ENCODE peak calls at places on chromosomes 4 and X, in seven cellular contexts. One of them, this sample, is unnamed.

GRCh38 chr4:101256222-101256621 is 91.1 kb downstream of the PPP3CA start:
- DNase-seq in IMR-90: no peak
- DNase-seq in H1: no peak
- DNase-seq in HCT116: no peak
- DNase-seq in HepG2: peak
- DNase-seq in GM12878: no peak
- DNase-seq in K562: no peak
- DNase-seq in this sample: no peak

GRCh38 chr4:187171731-187172339 is 448.2 kb upstream of the FAT1 start:
- DNase-seq in IMR-90: peak
- DNase-seq in H1: no peak
- DNase-seq in HCT116: no peak
- DNase-seq in HepG2: no peak
- DNase-seq in GM12878: no peak
- DNase-seq in K562: no peak
- DNase-seq in this sample: no peak

GRCh38 chr4:149409186-149410056 is 406.2 kb downstream of the IQCM start:
- DNase-seq in IMR-90: peak
- DNase-seq in H1: no peak
- DNase-seq in HCT116: peak
- DNase-seq in HepG2: no peak
- DNase-seq in GM12878: no peak
- DNase-seq in K562: no peak
- DNase-seq in this sample: peak

GRCh38 chrX:48834383-48834709 is 1.1 kb downstream of the PCSK1N start:
- DNase-seq in IMR-90: no peak
- DNase-seq in H1: no peak
- DNase-seq in HCT116: no peak
- DNase-seq in HepG2: no peak
- DNase-seq in GM12878: no peak
- DNase-seq in K562: no peak
- DNase-seq in this sample: peak

GRCh38 chrX:150902434-150903109 is 4.1 kb upstream of the CD99L2 start:
- DNase-seq in IMR-90: no peak
- DNase-seq in H1: peak
- DNase-seq in HCT116: no peak
- DNase-seq in HepG2: no peak
- DNase-seq in GM12878: no peak
- DNase-seq in K562: no peak
- DNase-seq in this sample: no peak

GRCh38 chr4:180923476-180923875 is 1319.7 kb upstream of the TENM3 start:
- DNase-seq in IMR-90: peak
- DNase-seq in H1: no peak
- DNase-seq in HCT116: no peak
- DNase-seq in HepG2: no peak
- DNase-seq in GM12878: no peak
- DNase-seq in K562: no peak
- DNase-seq in this sample: no peak

GRCh38 chrX:23732704-23733103 is 10.4 kb downstream of the ACOT9 start:
- DNase-seq in IMR-90: no peak
- DNase-seq in H1: no peak
- DNase-seq in HCT116: no peak
- DNase-seq in HepG2: no peak
- DNase-seq in GM12878: peak
- DNase-seq in K562: no peak
- DNase-seq in this sample: no peak

GRCh38 chrX:111662314-111662713 is 18.7 kb upstream of the ALG13 start:
- DNase-seq in IMR-90: no peak
- DNase-seq in H1: no peak
- DNase-seq in HCT116: no peak
- DNase-seq in HepG2: no peak
- DNase-seq in GM12878: no peak
- DNase-seq in K562: no peak
- DNase-seq in this sample: no peak

GRCh38 chrX:57677132-57677858 is 2.8 kb downstream of the NLRP2B start:
- DNase-seq in IMR-90: no peak
- DNase-seq in H1: no peak
- DNase-seq in HCT116: no peak
- DNase-seq in HepG2: no peak
- DNase-seq in GM12878: no peak
- DNase-seq in K562: no peak
- DNase-seq in this sample: no peak

GRCh38 chr4:84501197-84501492 is 2.1 kb upstream of the NKX6-1 start:
- DNase-seq in IMR-90: no peak
- DNase-seq in H1: no peak
- DNase-seq in HCT116: no peak
- DNase-seq in HepG2: no peak
- DNase-seq in GM12878: no peak
- DNase-seq in K562: no peak
- DNase-seq in this sample: no peak

GRCh38 chr4:21753084-21753760 is 195.3 kb downstream of the KCNIP4 start:
- DNase-seq in IMR-90: no peak
- DNase-seq in H1: no peak
- DNase-seq in HCT116: no peak
- DNase-seq in HepG2: no peak
- DNase-seq in GM12878: no peak
- DNase-seq in K562: no peak
- DNase-seq in this sample: no peak

GRCh38 chr4:68175562-68176155 is 46.0 kb upstream of the TMPRSS11F start:
- DNase-seq in IMR-90: peak
- DNase-seq in H1: no peak
- DNase-seq in HCT116: peak
- DNase-seq in HepG2: peak
- DNase-seq in GM12878: peak
- DNase-seq in K562: peak
- DNase-seq in this sample: peak

GRCh38 chr4:141900841-141901240 is 264.5 kb downstream of the IL15 start:
- DNase-seq in IMR-90: no peak
- DNase-seq in H1: no peak
- DNase-seq in HCT116: no peak
- DNase-seq in HepG2: no peak
- DNase-seq in GM12878: no peak
- DNase-seq in K562: no peak
- DNase-seq in this sample: no peak

GRCh38 chrX:1398431-1399340 is 6.8 kb upstream of the SLC25A6 start:
- DNase-seq in IMR-90: peak
- DNase-seq in H1: no peak
- DNase-seq in HCT116: no peak
- DNase-seq in HepG2: no peak
- DNase-seq in GM12878: no peak
- DNase-seq in K562: no peak
- DNase-seq in this sample: no peak

GRCh38 chr4:11698846-11699590 is 270.3 kb upstream of the HS3ST1 start:
- DNase-seq in IMR-90: peak
- DNase-seq in H1: no peak
- DNase-seq in HCT116: peak
- DNase-seq in HepG2: no peak
- DNase-seq in GM12878: no peak
- DNase-seq in K562: no peak
- DNase-seq in this sample: peak

GRCh38 chr4:75423029-75423428 is 91.2 kb downstream of the RCHY1 start:
- DNase-seq in IMR-90: no peak
- DNase-seq in H1: no peak
- DNase-seq in HCT116: no peak
- DNase-seq in HepG2: no peak
- DNase-seq in GM12878: no peak
- DNase-seq in K562: no peak
- DNase-seq in this sample: no peak

GRCh38 chr4:13285336-13285735 is 198.8 kb downstream of the RAB28 start:
- DNase-seq in IMR-90: no peak
- DNase-seq in H1: no peak
- DNase-seq in HCT116: no peak
- DNase-seq in HepG2: no peak
- DNase-seq in GM12878: no peak
- DNase-seq in K562: no peak
- DNase-seq in this sample: no peak

GRCh38 chrX:153637121-153638040 is 9.6 kb upstream of the DUSP9 start:
- DNase-seq in IMR-90: no peak
- DNase-seq in H1: no peak
- DNase-seq in HCT116: no peak
- DNase-seq in HepG2: peak
- DNase-seq in GM12878: no peak
- DNase-seq in K562: no peak
- DNase-seq in this sample: no peak

GRCh38 chr4:125316781-125317525 is 2.2 kb downstream of the FAT4 start:
- DNase-seq in IMR-90: peak
- DNase-seq in H1: no peak
- DNase-seq in HCT116: no peak
- DNase-seq in HepG2: no peak
- DNase-seq in GM12878: no peak
- DNase-seq in K562: no peak
- DNase-seq in this sample: peak

GRCh38 chr4:14892563-14892962 is 109.7 kb upstream of the CPEB2 start:
- DNase-seq in IMR-90: no peak
- DNase-seq in H1: no peak
- DNase-seq in HCT116: no peak
- DNase-seq in HepG2: no peak
- DNase-seq in GM12878: no peak
- DNase-seq in K562: no peak
- DNase-seq in this sample: no peak

GRCh38 chr4:24244663-24245519 is 339.5 kb downstream of the DHX15 start:
- DNase-seq in IMR-90: peak
- DNase-seq in H1: no peak
- DNase-seq in HCT116: no peak
- DNase-seq in HepG2: no peak
- DNase-seq in GM12878: no peak
- DNase-seq in K562: no peak
- DNase-seq in this sample: no peak

DNA sequence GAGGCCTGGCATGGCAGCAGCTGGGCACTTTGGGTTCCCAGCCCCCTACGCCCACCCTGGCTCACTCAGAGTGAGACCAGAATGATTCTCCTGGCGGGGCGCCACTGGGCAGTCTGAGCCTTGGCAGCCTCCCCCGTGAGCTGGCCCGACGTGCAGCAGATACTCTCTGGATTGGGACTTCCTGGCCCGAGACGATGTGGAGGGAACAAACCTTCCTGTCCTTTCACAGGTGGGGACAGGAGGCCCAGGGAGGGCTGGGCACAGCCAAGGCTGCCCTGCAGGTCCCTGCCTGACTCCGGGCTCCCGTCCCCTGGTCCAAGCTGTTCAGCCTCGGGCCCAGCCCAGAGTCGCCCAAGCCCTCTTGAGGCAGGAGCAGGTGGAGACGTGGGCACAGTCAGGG is 17.9 kb upstream of the ADD1 start:
- DNase-seq in IMR-90: no peak
- DNase-seq in H1: no peak
- DNase-seq in HCT116: no peak
- DNase-seq in HepG2: no peak
- DNase-seq in GM12878: no peak
- DNase-seq in K562: no peak
- DNase-seq in this sample: no peak
- TF ChIP-seq RAD21 in IMR-90: no peak
- TF ChIP-seq RAD21 in H1: peak
- TF ChIP-seq RAD21 in HCT116: no peak
- TF ChIP-seq RAD21 in HepG2: no peak
- TF ChIP-seq RAD21 in GM12878: no peak
- TF ChIP-seq RAD21 in K562: no peak
- TF ChIP-seq RAD21 in this sample: no peak

GRCh38 chr4:6943012-6943869 is 33.6 kb downstream of the TBC1D14 start:
- DNase-seq in IMR-90: no peak
- DNase-seq in H1: no peak
- DNase-seq in HCT116: peak
- DNase-seq in HepG2: no peak
- DNase-seq in GM12878: no peak
- DNase-seq in K562: no peak
- DNase-seq in this sample: no peak
- TF ChIP-seq RAD21 in IMR-90: no peak
- TF ChIP-seq RAD21 in H1: no peak
- TF ChIP-seq RAD21 in HCT116: no peak
- TF ChIP-seq RAD21 in HepG2: no peak
- TF ChIP-seq RAD21 in GM12878: no peak
- TF ChIP-seq RAD21 in K562: no peak
- TF ChIP-seq RAD21 in this sample: no peak

GRCh38 chrX:22338740-22339139 is 66.0 kb downstream of the CBLL2 start:
- DNase-seq in IMR-90: peak
- DNase-seq in H1: no peak
- DNase-seq in HCT116: no peak
- DNase-seq in HepG2: no peak
- DNase-seq in GM12878: no peak
- DNase-seq in K562: no peak
- DNase-seq in this sample: no peak
- TF ChIP-seq RAD21 in IMR-90: no peak
- TF ChIP-seq RAD21 in H1: no peak
- TF ChIP-seq RAD21 in HCT116: no peak
- TF ChIP-seq RAD21 in HepG2: no peak
- TF ChIP-seq RAD21 in GM12878: no peak
- TF ChIP-seq RAD21 in K562: no peak
- TF ChIP-seq RAD21 in this sample: no peak

GRCh38 chr4:83252782-83253405 is 31.7 kb downstream of the COQ2 start:
- DNase-seq in IMR-90: peak
- DNase-seq in H1: peak
- DNase-seq in HCT116: peak
- DNase-seq in HepG2: peak
- DNase-seq in GM12878: no peak
- DNase-seq in K562: peak
- DNase-seq in this sample: peak

GRCh38 chr4:83250666-83251065 is 33.9 kb downstream of the COQ2 start:
- DNase-seq in IMR-90: no peak
- DNase-seq in H1: no peak
- DNase-seq in HCT116: no peak
- DNase-seq in HepG2: no peak
- DNase-seq in GM12878: no peak
- DNase-seq in K562: no peak
- DNase-seq in this sample: no peak

GRCh38 chr4:83248486-83248885 is 36.1 kb downstream of the COQ2 start:
- DNase-seq in IMR-90: peak
- DNase-seq in H1: no peak
- DNase-seq in HCT116: no peak
- DNase-seq in HepG2: no peak
- DNase-seq in GM12878: no peak
- DNase-seq in K562: no peak
- DNase-seq in this sample: no peak

GRCh38 chr4:83247415-83248357 is 36.9 kb downstream of the COQ2 start:
- DNase-seq in IMR-90: no peak
- DNase-seq in H1: no peak
- DNase-seq in HCT116: no peak
- DNase-seq in HepG2: no peak
- DNase-seq in GM12878: no peak
- DNase-seq in K562: no peak
- DNase-seq in this sample: no peak

DNA sequence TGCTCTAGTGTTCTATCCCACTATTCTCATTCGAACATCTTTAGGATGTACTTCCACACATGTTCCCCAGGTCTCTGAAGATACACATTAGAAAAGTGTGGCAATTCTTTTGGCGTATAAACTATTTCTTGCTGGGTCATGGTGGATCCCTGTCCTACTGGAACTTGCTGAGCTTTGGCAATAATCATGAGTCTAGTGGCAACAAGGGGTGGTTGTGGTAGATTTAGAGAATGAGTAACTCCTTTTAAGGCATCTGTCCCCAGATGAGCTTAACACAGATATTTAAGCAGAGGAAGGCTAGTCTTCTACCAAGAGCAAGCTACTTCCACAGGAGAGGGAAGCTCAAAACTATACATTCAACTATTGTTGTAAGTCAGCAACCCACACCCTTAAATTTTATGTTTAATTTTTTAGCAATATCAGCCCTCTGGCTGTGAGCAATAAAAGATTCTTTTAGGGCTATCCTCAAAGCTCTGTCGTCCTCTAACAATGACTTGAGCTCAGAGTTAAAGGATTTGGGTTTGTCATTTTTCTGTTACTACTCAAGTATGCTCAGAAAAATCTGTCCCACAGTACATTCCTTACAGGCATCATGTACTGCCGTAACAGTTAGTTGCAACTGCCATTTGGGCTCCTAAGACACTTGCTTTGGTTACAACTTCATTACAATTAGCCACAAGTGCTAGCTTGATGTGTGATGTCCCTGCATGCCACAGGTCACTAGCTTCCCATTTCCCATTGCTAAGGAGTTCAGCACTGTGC is 33.3 kb downstream of the COQ2 start:
- DNase-seq in IMR-90: no peak
- DNase-seq in H1: no peak
- DNase-seq in HCT116: no peak
- DNase-seq in HepG2: no peak
- DNase-seq in GM12878: no peak
- DNase-seq in K562: no peak
- DNase-seq in this sample: no peak
- TF ChIP-seq RAD21 in IMR-90: no peak
- TF ChIP-seq RAD21 in H1: no peak
- TF ChIP-seq RAD21 in HCT116: no peak
- TF ChIP-seq RAD21 in HepG2: no peak
- TF ChIP-seq RAD21 in GM12878: no peak
- TF ChIP-seq RAD21 in K562: no peak
- TF ChIP-seq RAD21 in this sample: no peak